ENCODE peak calls at places on chromosomes 12 and 14, in five cellular contexts. One of them, this sample, is unnamed.
A peak's percentile ranks its signal among the peaks of the same experiment; 100 is the strongest.

GRCh38 chr12:65685514-65685913 is 138.8 kb upstream of the HMGA2 start:
- DNase-seq in AG04450: no peak
- DNase-seq in heart right ventricle: no peak
- DNase-seq in fibroblast of lung: peak; percentile 57
- DNase-seq in K562: peak; percentile 23
- DNase-seq in this sample: no peak

GRCh38 chr14:39431416-39432178 is 636 bp downstream of the FBXO33 start:
- DNase-seq in heart right ventricle: peak; percentile 42
- DNase-seq in K562: peak; percentile 8
- DNase-seq in fibroblast of lung: peak; percentile 24
- DNase-seq in AG04450: no peak
- DNase-seq in this sample: no peak

GRCh38 chr12:88553941-88554658 is 26.2 kb downstream of the KITLG start:
- DNase-seq in AG04450: no peak
- DNase-seq in fibroblast of lung: peak; percentile 90
- DNase-seq in heart right ventricle: no peak
- DNase-seq in K562: no peak
- DNase-seq in this sample: peak; percentile 68

GRCh38 chr12:24821691-24822090 is 127.2 kb downstream of the BCAT1 start:
- DNase-seq in heart right ventricle: no peak
- DNase-seq in AG04450: no peak
- DNase-seq in K562: no peak
- DNase-seq in fibroblast of lung: peak; percentile 55
- DNase-seq in this sample: no peak

GRCh38 chr12:101004891-101005290 is 205.1 kb downstream of the SLC5A8 start:
- DNase-seq in AG04450: no peak
- DNase-seq in K562: no peak
- DNase-seq in fibroblast of lung: no peak
- DNase-seq in heart right ventricle: no peak
- DNase-seq in this sample: no peak

GRCh38 chr14:68466491-68466977 is 326.3 kb downstream of the ZFP36L1 start:
- DNase-seq in fibroblast of lung: peak; percentile 91
- DNase-seq in AG04450: peak; percentile 68
- DNase-seq in K562: no peak
- DNase-seq in heart right ventricle: no peak
- DNase-seq in this sample: peak; percentile 85

GRCh38 chr12:106897082-106897481 is 58.6 kb upstream of the TMEM263 start:
- DNase-seq in heart right ventricle: no peak
- DNase-seq in K562: no peak
- DNase-seq in AG04450: no peak
- DNase-seq in fibroblast of lung: peak; percentile 44
- DNase-seq in this sample: no peak

GRCh38 chr12:38998887-38999482 is 93.6 kb upstream of the CPNE8 start:
- DNase-seq in heart right ventricle: no peak
- DNase-seq in K562: no peak
- DNase-seq in AG04450: no peak
- DNase-seq in fibroblast of lung: no peak
- DNase-seq in this sample: no peak

GRCh38 chr12:51262758-51263177 is 7.4 kb downstream of the SMAGP start:
- DNase-seq in heart right ventricle: no peak
- DNase-seq in AG04450: no peak
- DNase-seq in fibroblast of lung: peak; percentile 67
- DNase-seq in K562: no peak
- DNase-seq in this sample: peak; percentile 63

DNA sequence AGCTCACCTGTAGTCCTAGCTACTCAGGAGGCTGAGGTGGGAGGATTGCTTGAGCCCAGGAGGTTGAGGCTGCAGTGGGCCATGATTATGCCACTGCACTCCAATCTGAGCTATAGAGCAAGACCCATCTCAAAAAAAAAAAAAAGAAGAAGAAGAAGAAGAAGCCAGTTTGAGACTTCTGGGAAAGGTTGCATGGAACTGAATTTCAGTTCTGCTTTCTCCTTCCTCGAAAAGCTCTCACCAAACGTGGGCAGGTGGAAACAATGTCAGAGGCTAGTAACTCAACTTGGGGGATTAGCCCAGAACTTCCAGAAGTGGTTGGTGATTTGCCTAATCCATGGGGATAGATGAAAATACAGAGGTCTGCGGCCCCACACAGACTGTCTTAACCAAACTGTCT is 18.7 kb downstream of the FLVCR2 start:
- DNase-seq in AG04450: no peak
- DNase-seq in K562: no peak
- DNase-seq in fibroblast of lung: no peak
- DNase-seq in heart right ventricle: no peak
- DNase-seq in this sample: no peak
- TF ChIP-seq CTCF in AG04450: no peak
- TF ChIP-seq CTCF in K562: no peak
- TF ChIP-seq CTCF in fibroblast of lung: no peak
- TF ChIP-seq CTCF in heart right ventricle: no peak
- TF ChIP-seq CTCF in this sample: no peak

DNA sequence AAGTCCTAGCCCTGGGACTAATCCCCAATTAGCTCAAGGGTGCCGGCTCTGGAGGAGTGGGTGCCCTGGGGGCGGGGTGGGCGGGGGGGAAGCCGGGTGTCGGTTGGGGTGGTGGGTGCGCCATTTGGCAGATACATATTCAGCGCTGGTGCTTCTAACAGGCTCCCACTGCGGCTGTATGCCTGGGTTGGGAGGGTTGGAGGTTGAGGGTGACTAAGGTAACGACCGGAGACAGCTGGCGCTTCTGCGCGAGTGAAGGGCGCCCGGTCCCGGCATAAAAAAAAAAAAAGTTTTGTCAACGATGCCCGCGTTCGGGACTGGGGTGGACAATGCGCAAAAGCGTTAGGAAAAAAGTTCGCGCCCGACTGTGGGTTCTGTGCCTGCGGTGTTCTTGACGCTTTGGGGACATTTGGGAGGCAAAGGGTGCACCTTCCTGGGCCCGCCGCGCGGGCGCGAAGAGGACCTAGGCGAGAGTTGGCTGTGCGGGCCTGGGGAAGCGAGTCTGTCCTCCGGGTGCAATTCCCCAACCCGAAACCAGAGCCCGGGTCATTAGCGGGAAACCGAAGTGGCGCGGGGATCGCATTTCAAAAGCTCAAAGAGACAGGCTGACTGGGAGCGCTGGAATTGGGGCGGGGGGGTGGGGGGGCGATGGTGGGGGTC is 19.2 kb downstream of the TBX3 start:
- DNase-seq in fibroblast of lung: no peak
- DNase-seq in K562: no peak
- DNase-seq in heart right ventricle: no peak
- DNase-seq in AG04450: no peak
- DNase-seq in this sample: no peak
- TF ChIP-seq CTCF in fibroblast of lung: no peak
- TF ChIP-seq CTCF in K562: no peak
- TF ChIP-seq CTCF in heart right ventricle: no peak
- TF ChIP-seq CTCF in AG04450: no peak
- TF ChIP-seq CTCF in this sample: no peak

GRCh38 chr12:31702047-31702446 is 26.8 kb downstream of the AMN1 start:
- DNase-seq in AG04450: no peak
- DNase-seq in K562: no peak
- DNase-seq in fibroblast of lung: peak; percentile 3
- DNase-seq in heart right ventricle: no peak
- DNase-seq in this sample: no peak
- TF ChIP-seq CTCF in AG04450: peak; percentile 16
- TF ChIP-seq CTCF in K562: peak; percentile 5
- TF ChIP-seq CTCF in fibroblast of lung: no peak
- TF ChIP-seq CTCF in heart right ventricle: no peak
- TF ChIP-seq CTCF in this sample: no peak

DNA sequence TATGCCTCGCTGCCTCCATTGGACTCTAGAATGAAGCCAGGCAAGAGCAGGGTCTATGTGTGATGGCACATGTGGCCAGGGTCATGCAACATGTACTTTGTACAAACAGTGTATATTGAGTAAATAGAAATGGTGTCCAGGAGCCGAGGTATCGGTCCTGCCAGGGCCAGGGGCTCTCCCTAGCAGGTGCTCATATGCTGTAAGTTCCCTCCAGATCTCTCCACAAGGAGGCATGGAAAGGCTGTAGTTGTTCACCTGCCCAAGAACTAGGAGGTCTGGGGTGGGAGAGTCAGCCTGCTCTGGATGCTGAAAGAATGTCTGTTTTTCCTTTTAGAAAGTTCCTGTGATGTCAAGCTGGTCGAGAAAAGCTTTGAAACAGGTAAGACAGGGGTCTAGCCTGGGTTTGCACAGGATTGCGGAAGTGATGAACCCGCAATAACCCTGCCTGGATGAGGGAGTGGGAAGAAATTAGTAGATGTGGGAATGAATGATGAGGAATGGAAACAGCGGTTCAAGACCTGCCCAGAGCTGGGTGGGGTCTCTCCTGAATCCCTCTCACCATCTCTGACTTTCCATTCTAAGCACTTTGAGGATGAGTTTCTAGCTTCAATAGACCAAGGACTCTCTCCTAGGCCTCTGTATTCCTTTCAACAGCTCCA is 39.6 kb downstream of the DAD1 start:
- DNase-seq in AG04450: no peak
- DNase-seq in K562: no peak
- DNase-seq in fibroblast of lung: no peak
- DNase-seq in heart right ventricle: no peak
- DNase-seq in this sample: no peak
- TF ChIP-seq CTCF in AG04450: no peak
- TF ChIP-seq CTCF in K562: no peak
- TF ChIP-seq CTCF in fibroblast of lung: no peak
- TF ChIP-seq CTCF in heart right ventricle: no peak
- TF ChIP-seq CTCF in this sample: no peak

DNA sequence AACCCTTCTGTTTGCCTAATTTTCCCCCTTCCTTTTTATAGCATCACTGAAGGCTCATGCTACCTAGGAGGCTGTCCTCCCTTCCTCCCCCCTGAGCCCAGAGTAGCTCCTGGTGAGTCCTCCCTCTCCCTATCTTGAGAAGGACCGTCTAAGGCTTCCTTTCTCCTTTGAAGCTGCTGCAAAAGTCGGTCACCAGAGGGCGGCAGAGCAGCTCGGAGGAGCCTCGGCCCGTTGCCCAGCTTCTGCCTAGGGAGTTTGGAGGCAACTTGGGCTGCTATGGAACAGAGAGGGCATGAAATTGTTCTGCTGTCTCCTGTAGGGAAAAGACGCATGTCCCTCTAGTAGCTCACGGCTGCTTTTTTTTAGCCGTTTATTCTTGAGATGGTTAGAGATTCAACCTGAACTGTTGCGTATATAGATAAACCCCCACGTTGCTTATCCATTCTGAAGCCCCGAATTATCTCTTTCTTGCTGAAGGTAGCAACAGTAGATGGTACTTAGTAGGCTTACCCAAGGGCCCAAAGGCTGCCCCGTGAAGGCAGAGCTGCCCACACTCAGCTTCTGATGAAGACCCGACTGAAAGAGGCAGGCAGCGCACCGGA is 5.7 kb downstream of the WNT5B start:
- DNase-seq in heart right ventricle: peak; percentile 86
- DNase-seq in K562: peak; percentile 62
- DNase-seq in fibroblast of lung: peak; percentile 76
- DNase-seq in AG04450: peak; percentile 49
- DNase-seq in this sample: no peak
- TF ChIP-seq CTCF in heart right ventricle: peak; percentile 92
- TF ChIP-seq CTCF in K562: peak; percentile 78
- TF ChIP-seq CTCF in fibroblast of lung: peak; percentile 95
- TF ChIP-seq CTCF in AG04450: peak; percentile 92
- TF ChIP-seq CTCF in this sample: peak; percentile 93

DNA sequence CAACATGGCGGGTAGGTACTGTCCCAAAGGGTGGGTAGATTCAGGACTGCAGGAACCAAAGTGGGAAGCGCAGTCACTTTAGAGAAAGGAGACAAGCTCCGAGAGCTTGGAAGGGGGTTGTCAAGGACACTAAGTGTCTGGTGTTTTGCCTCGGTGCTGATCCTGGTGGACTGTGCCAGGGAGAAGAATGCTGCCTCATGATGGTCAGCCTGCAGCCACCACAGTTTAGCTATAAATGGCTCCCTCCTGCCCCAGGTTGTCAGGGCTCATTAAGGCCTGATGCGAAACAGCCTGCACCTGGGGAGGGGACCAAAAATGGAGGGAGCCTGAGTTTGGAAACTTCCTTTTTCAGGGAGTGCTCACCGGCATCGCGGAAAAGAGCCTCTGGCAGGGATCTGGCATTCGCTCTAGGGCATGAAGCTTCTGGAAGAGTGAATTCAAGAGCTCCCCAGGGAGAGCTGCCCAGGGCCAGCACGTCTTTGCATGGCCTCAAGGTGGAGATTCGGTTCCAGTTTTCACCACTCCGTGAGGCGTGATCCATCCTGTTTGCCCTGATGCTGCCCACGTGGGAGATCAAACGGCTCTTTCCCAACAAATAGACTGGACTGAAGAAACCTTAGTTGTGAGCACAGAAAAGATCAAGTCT is 164.0 kb downstream of the FOXN3 start:
- DNase-seq in K562: no peak
- DNase-seq in AG04450: no peak
- DNase-seq in heart right ventricle: no peak
- DNase-seq in fibroblast of lung: peak; percentile 28
- DNase-seq in this sample: no peak
- TF ChIP-seq CTCF in K562: no peak
- TF ChIP-seq CTCF in AG04450: no peak
- TF ChIP-seq CTCF in heart right ventricle: no peak
- TF ChIP-seq CTCF in fibroblast of lung: no peak
- TF ChIP-seq CTCF in this sample: no peak

GRCh38 chr14:106459971-106460730 is 933.8 kb downstream of the TMEM121 start:
- DNase-seq in AG04450: no peak
- DNase-seq in fibroblast of lung: no peak
- DNase-seq in heart right ventricle: peak; percentile 11
- DNase-seq in K562: peak; percentile 17
- DNase-seq in this sample: no peak
- TF ChIP-seq CTCF in AG04450: no peak
- TF ChIP-seq CTCF in fibroblast of lung: no peak
- TF ChIP-seq CTCF in heart right ventricle: no peak
- TF ChIP-seq CTCF in K562: peak; percentile 21
- TF ChIP-seq CTCF in this sample: no peak